ENCODE peak calls at places on chromosomes 6 and 20, in ten cellular contexts. M is activated CD4-positive, alpha-beta T cell treated with anti-CD3 and anti-CD28 coated beads, Interleukin-2, amount 50 U/mL, for 24 hours; D is heart right ventricle; G is SW480; A is transverse colon; P is putamen; W is progenitor cell of endocrine pancreas; C is Ammon's horn; V is H7; F is left lobe of liver. X is an unnamed sample.

GRCh38 chr6:44668976-44669934 is 281.7 kb downstream of the CDC5L start:
- DNase-seq in D (no peak), P (no peak), V (no peak), W (no peak), F (peak), A (no peak), C (no peak), M (no peak), G (no peak), X (no peak)

GRCh38 chr6:98834060-98835031 is at the start of gene POU3F2:
- DNase-seq in D (peak), V (peak), W (peak), F (no peak), G (peak), C (peak), P (peak), M (no peak), A (peak), X (peak)

GRCh38 chr6:30672445-30673253 is at the start of gene DHX16:
- DNase-seq in P (peak), A (peak), W (peak), D (peak), F (peak), V (peak), M (peak), G (peak), C (peak), X (peak)

GRCh38 chr20:62925420-62926228 is 681 bp downstream of the DIDO1 start:
- DNase-seq in P (no peak), F (no peak), C (peak), A (peak), W (no peak), V (peak), D (peak), G (peak), M (no peak), X (peak)

GRCh38 chr6:54646551-54647300 is 199.8 kb upstream of the FAM83B start:
- DNase-seq in F (no peak), G (no peak), P (no peak), W (no peak), C (no peak), V (no peak), A (no peak), D (no peak), M (no peak), X (no peak)

GRCh38 chr6:105804436-105804835 is 281.7 kb upstream of the PRDM1 start:
- DNase-seq in P (no peak), G (no peak), M (no peak), F (no peak), C (no peak), A (no peak), V (no peak), D (no peak), W (no peak), X (no peak)

GRCh38 chr20:23666698-23667097 is 22.1 kb downstream of the CST4 start:
- DNase-seq in F (no peak), G (no peak), M (no peak), P (no peak), A (no peak), D (peak), W (no peak), V (no peak), C (no peak), X (no peak)

GRCh38 chr20:12207875-12208274 is 290.2 kb downstream of the BTBD3 start:
- DNase-seq in M (no peak), V (peak), G (peak), P (no peak), C (no peak), D (no peak), F (no peak), W (no peak), A (no peak), X (no peak)

GRCh38 chr6:142421285-142422202 is 119.7 kb downstream of the ADGRG6 start:
- DNase-seq in M (no peak), A (no peak), D (no peak), F (no peak), W (no peak), V (no peak), G (no peak), C (no peak), P (no peak), X (no peak)

GRCh38 chr6:105902401-105903031 is 183.6 kb upstream of the PRDM1 start:
- DNase-seq in C (peak), W (no peak), M (no peak), F (no peak), A (no peak), V (no peak), G (no peak), D (no peak), P (no peak), X (no peak)

GRCh38 chr6:152472325-152472724 is 164.8 kb downstream of the SYNE1 start:
- DNase-seq in A (no peak), F (no peak), V (no peak), P (peak), G (no peak), W (no peak), D (no peak), C (peak), M (no peak), X (no peak)

GRCh38 chr6:44268095-44268628 is 2.1 kb upstream of the TMEM151B start:
- DNase-seq in F (peak), W (peak), P (no peak), M (no peak), V (peak), G (peak), C (peak), A (peak), D (no peak), X (no peak)

GRCh38 chr20:58715709-58716475 is 23.3 kb downstream of the NPEPL1 start:
- DNase-seq in P (no peak), V (peak), G (no peak), W (no peak), C (no peak), F (peak), M (no peak), A (no peak), D (no peak), X (no peak)

GRCh38 chr6:117188627-117189201 is 76.6 kb upstream of the VGLL2 start:
- DNase-seq in F (no peak), M (no peak), D (no peak), A (no peak), P (no peak), C (no peak), V (no peak), G (no peak), W (no peak), X (no peak)

GRCh38 chr6:164928366-164929154 is 380.8 kb downstream of the C6orf118 start:
- DNase-seq in A (no peak), P (peak), W (no peak), V (no peak), G (no peak), D (no peak), M (no peak), F (no peak), C (peak), X (no peak)

GRCh38 chr6:25991785-25992412 is 29.3 kb downstream of the TRIM38 start:
- DNase-seq in A (peak), P (peak), M (peak), G (peak), V (peak), F (peak), C (peak), W (peak), D (peak), X (peak)

GRCh38 chr20:35238746-35239145 is 12.3 kb downstream of the MMP24 start:
- DNase-seq in P (no peak), G (no peak), A (no peak), F (no peak), W (no peak), V (no peak), M (no peak), C (no peak), D (no peak), X (no peak)

GRCh38 chr6:5099537-5099936 is 14.4 kb downstream of the PPP1R3G start:
- DNase-seq in W (no peak), D (no peak), G (no peak), F (no peak), P (no peak), M (no peak), A (no peak), C (no peak), V (no peak), X (no peak)

GRCh38 chr20:53077373-53078205 is 105.4 kb downstream of the TSHZ2 start:
- DNase-seq in W (no peak), F (peak), D (no peak), G (peak), M (no peak), P (peak), A (no peak), V (no peak), C (no peak), X (no peak)

GRCh38 chr6:137878810-137879285 is 11.8 kb downstream of the TNFAIP3 start:
- DNase-seq in C (no peak), V (peak), P (no peak), G (no peak), F (no peak), D (peak), A (no peak), W (no peak), M (no peak), X (no peak)

GRCh38 chr6:130423044-130423443 is 57.2 kb downstream of the TMEM200A start:
- DNase-seq in M (no peak), D (no peak), V (no peak), G (no peak), W (no peak), P (no peak), F (no peak), C (no peak), A (no peak), X (no peak)

X was measured in aorta.